ENCODE peak calls at places on chromosomes 2 and 18, in five cellular contexts. P is fibroblast of lung, F is GM23338, R is spleen, W is lower leg skin. T is an unnamed sample.

GRCh38 chr2:190170673-190171072 is 108.1 kb upstream of the MSTN start:
- DNase-seq in P (no peak), F (no peak), R (no peak), W (no peak), T (no peak)

GRCh38 chr2:43127941-43128561 is 98.4 kb downstream of the ZFP36L2 start:
- DNase-seq in P (no peak), F (no peak), R (peak), W (no peak), T (no peak)

GRCh38 chr2:241617431-241618154 is 19.4 kb downstream of the THAP4 start:
- DNase-seq in P (no peak), F (peak), R (peak), W (no peak), T (peak)

GRCh38 chr2:117603569-117603968 is 210.9 kb upstream of the DDX18 start:
- DNase-seq in P (no peak), F (peak), R (no peak), W (no peak), T (no peak)

GRCh38 chr2:157473585-157473984 is 29.7 kb upstream of the CYTIP start:
- DNase-seq in P (peak), F (no peak), R (no peak), W (no peak), T (no peak)

GRCh38 chr2:199994296-199994695 is 38.9 kb downstream of the MAIP1 start:
- DNase-seq in P (no peak), F (no peak), R (no peak), W (no peak), T (no peak)

GRCh38 chr2:150809083-150809482 is 321.6 kb upstream of the RND3 start:
- DNase-seq in P (no peak), F (no peak), R (no peak), W (no peak), T (no peak)

GRCh38 chr2:71631411-71631931 is 178.1 kb downstream of the DYSF start:
- DNase-seq in P (peak), F (no peak), R (no peak), W (no peak), T (no peak)

GRCh38 chr2:143819190-143819735 is 690.0 kb downstream of the ARHGAP15 start:
- DNase-seq in P (peak), F (no peak), R (no peak), W (peak), T (no peak)

GRCh38 chr2:84257871-84258270 is 201.2 kb downstream of the SUCLG1 start:
- DNase-seq in P (no peak), F (peak), R (no peak), W (no peak), T (no peak)

GRCh38 chr2:20931346-20931745 is 108.4 kb upstream of the LDAH start:
- DNase-seq in P (no peak), F (no peak), R (no peak), W (no peak), T (no peak)

GRCh38 chr18:55780591-55781071 is 192.6 kb upstream of the TCF4 start:
- DNase-seq in P (peak), F (no peak), R (no peak), W (no peak), T (no peak)

GRCh38 chr18:46867471-46868170 is 49.7 kb downstream of the PIAS2 start:
- DNase-seq in P (no peak), F (peak), R (no peak), W (no peak), T (no peak)

GRCh38 chr2:164617466-164617865 is 3.8 kb downstream of the GRB14 start:
- DNase-seq in P (peak), F (no peak), R (no peak), W (no peak), T (no peak)

GRCh38 chr18:40371673-40372072 is 1583.4 kb upstream of the PIK3C3 start:
- DNase-seq in P (peak), F (no peak), R (no peak), W (no peak), T (no peak)

GRCh38 chr18:74082476-74083070 is 65.1 kb downstream of the FBXO15 start:
- DNase-seq in P (peak), F (peak), R (peak), W (no peak), T (peak)

GRCh38 chr18:41758534-41758933 is 196.5 kb upstream of the PIK3C3 start:
- DNase-seq in P (no peak), F (no peak), R (no peak), W (no peak), T (no peak)

GRCh38 chr18:8516391-8517250 is 92.6 kb upstream of the RAB12 start:
- DNase-seq in P (no peak), F (no peak), R (no peak), W (no peak), T (no peak)

GRCh38 chr18:38198956-38199355 is 633.4 kb upstream of the CELF4 start:
- DNase-seq in P (no peak), F (peak), R (no peak), W (no peak), T (no peak)

GRCh38 chr18:11997466-11997865 is 16.2 kb downstream of the IMPA2 start:
- DNase-seq in P (no peak), F (no peak), R (peak), W (no peak), T (no peak)

GRCh38 chr2:112055110-112055832 is at the start of gene TMEM87B:
- DNase-seq in P (peak), F (peak), R (peak), W (peak), T (peak)

GRCh38 chr2:176554107-176555048 is 285.1 kb downstream of the MTX2 start:
- DNase-seq in P (peak), F (peak), R (no peak), W (no peak), T (peak)

GRCh38 chr18:73664896-73665295 is 482.7 kb downstream of the FBXO15 start:
- DNase-seq in P (no peak), F (no peak), R (no peak), W (no peak), T (no peak)

GRCh38 chr2:24917086-24917485 is 3.0 kb downstream of the ADCY3 start:
- DNase-seq in P (peak), F (no peak), R (peak), W (no peak), T (no peak)

DNA sequence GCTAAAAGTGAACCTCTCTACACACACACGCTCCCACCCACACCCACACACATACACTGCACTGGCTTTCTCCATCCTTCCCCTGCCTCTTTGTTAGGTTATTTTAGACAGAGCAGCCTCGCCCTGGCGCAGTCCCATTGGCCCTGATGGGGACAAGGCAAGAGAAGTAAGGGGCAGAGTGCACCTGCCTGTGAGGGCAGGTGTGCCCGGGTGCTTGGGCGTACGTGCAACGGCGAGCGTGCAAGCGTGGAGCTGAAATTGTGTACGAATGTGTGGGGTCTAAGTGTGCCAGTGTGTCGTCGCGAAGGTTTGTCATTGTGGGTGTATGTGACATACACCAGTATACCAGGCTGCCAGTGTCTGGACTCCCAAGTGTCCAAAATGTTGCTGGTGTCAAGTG is 514 bp downstream of the LRATD1 start:
- DNase-seq in P (no peak), F (peak), R (no peak), W (no peak), T (no peak)
- H3K4me3 ChIP-seq in P (peak), F (peak), R (peak), W (peak), T (no peak)

DNA sequence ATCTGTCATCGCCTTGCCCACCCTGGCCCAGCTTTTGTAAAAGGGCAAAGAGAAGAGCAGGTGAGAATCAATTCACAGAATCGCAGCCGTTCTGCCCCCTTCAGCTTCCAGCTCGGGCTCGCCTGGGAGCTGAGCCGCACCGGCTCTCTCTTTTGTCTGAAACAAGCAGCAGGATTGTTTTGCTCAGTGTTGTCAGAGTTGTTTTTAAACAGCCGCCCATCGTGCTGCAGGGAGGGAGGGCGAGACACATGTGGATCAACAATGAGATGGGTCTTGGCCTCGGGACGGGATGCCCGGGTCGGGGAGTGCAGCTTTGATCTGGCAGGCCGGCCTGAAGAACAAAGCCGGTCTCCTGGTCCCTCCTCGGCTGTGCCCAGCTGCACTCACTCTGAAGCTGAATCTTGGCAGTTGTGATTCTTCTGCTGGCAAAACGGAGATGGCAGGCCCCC is 39.7 kb upstream of the HDAC4 start:
- DNase-seq in P (no peak), F (peak), R (no peak), W (peak), T (no peak)
- H3K4me3 ChIP-seq in P (no peak), F (peak), R (no peak), W (no peak), T (no peak)

GRCh38 chr2:204545861-204546773 is 842 bp downstream of the PARD3B start:
- DNase-seq in P (no peak), F (peak), R (peak), W (no peak), T (no peak)

GRCh38 chr2:204541637-204542036 is 3.6 kb upstream of the PARD3B start:
- DNase-seq in P (no peak), F (no peak), R (no peak), W (no peak), T (no peak)

GRCh38 chr2:204542967-204543608 is 2.2 kb upstream of the PARD3B start:
- DNase-seq in P (no peak), F (no peak), R (no peak), W (no peak), T (no peak)

GRCh38 chr2:204550738-204551137 is 5.5 kb downstream of the PARD3B start:
- DNase-seq in P (peak), F (peak), R (no peak), W (no peak), T (no peak)

DNA sequence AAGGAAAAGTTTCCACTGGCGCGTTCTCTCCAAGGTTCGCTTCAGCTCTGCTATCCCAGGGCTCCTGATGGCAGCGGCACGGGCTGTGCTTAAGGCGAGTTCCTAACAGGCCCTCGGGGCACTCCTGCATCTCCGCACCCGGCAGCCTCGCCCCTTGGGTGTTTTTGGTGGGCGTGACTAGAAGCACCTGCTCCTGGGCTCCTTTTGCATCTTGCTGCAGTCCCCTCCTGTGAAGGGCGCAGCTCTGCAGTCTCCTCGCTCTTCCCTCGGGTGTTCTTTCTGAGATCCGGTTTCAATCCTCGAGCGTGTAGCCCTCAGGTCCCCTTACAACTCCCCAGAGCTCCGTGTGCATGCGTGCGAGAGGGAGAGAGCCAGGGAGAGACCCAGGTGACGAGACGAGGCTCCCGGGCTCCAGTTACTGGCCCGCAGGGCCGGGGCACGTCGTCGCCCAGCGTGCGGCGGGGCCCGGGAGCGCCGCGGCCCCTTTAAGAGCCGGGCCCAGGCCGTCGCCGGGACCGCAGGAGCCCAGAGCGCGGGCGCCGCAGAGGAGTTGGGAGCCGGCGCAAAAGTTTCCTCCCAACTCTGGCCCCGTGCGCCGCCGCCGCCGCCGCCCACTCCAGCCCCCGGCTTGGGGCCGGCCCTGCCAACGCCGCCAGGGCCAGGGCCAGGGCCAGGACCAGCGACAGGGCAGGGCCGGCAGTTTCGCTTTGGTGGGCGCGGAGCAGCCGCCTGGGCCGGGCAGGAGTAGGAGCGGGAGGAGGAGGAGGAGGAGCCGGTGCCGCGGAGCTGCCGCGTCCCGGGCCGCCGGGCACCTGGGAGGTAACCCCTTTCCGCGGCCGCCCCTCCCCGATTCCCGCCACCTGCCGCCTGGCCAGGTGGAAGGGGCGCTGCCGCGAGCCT is at the start of gene PARD3B:
- DNase-seq in P (peak), F (peak), R (peak), W (peak), T (no peak)
- H3K4me3 ChIP-seq in P (peak), F (peak), R (peak), W (peak), T (no peak)

GRCh38 chr2:44942304-44943030 is 965 bp downstream of the SIX3 start:
- DNase-seq in P (no peak), F (no peak), R (peak), W (no peak), T (no peak)
- H3K4me3 ChIP-seq in P (no peak), F (peak), R (peak), W (no peak), T (no peak)

T was measured in CD4-positive, alpha-beta memory T cell.